ENCODE peak calls at places on chromosomes 11 and 22, in nine cellular contexts. E is H7, W is RCC 7860, R is NCI-H2171, O is IMR-90, K is RKO, N is GM20000, G is activated T-cell treated with anti-CD3 and anti-CD28 coated beads for 1 hour, V is nucleus accumbens. Q is an unnamed sample.

GRCh38 chr11:24496728-24497396 is at the start of gene LUZP2:
- DNase-seq in W (no peak), E (peak; percentile 67), K (no peak), V (peak; percentile 42), G (no peak), N (no peak), R (peak; percentile 78), O (peak; percentile 51), Q (peak; percentile 17)

GRCh38 chr22:17434856-17435255 is 65.6 kb downstream of the CECR2 start:
- DNase-seq in N (no peak), G (no peak), W (no peak), R (no peak), O (no peak), V (no peak), K (no peak), E (no peak), Q (no peak)

GRCh38 chr11:66674964-66675602 is 2.6 kb downstream of the RBM4B start:
- DNase-seq in W (no peak), O (no peak), N (no peak), K (no peak), E (no peak), V (no peak), G (no peak), R (no peak), Q (no peak)

GRCh38 chr11:33857924-33858323 is 34.0 kb downstream of the LMO2 start:
- DNase-seq in V (peak; percentile 77), O (peak; percentile 54), R (peak; percentile 78), G (peak; percentile 71), W (peak; percentile 7), E (peak; percentile 80), N (peak; percentile 75), K (peak; percentile 39), Q (peak; percentile 82)

GRCh38 chr22:46088541-46089311 is 61.6 kb upstream of the PPARA start:
- DNase-seq in N (no peak), G (no peak), E (no peak), V (no peak), K (no peak), R (no peak), W (no peak), O (peak; percentile 64), Q (peak; percentile 74)

GRCh38 chr22:47835726-47836125 is 1073.3 kb downstream of the TBC1D22A start:
- DNase-seq in O (peak; percentile 6), W (peak; percentile 97), N (no peak), G (no peak), E (no peak), K (peak; percentile 23), V (no peak), R (no peak), Q (no peak)

GRCh38 chr11:3894128-3894731 is 38.8 kb downstream of the STIM1 start:
- DNase-seq in R (no peak), V (no peak), E (no peak), K (no peak), G (no peak), W (no peak), N (peak; percentile 84), O (peak; percentile 22), Q (peak; percentile 57)

GRCh38 chr22:20550851-20551744 is 43.7 kb downstream of the MED15 start:
- DNase-seq in K (no peak), W (peak; percentile 53), O (peak; percentile 78), R (no peak), N (peak; percentile 32), G (peak; percentile 38), E (peak; percentile 63), V (peak; percentile 55), Q (peak; percentile 57)

GRCh38 chr11:76329084-76329648 is 51.8 kb downstream of the THAP12 start:
- DNase-seq in G (no peak), V (no peak), E (peak; percentile 55), R (no peak), W (no peak), O (peak; percentile 49), K (no peak), N (no peak), Q (no peak)

GRCh38 chr11:127996825-127997224 is 590.5 kb downstream of the ETS1 start:
- DNase-seq in N (no peak), E (no peak), K (no peak), V (no peak), W (peak; percentile 8), G (no peak), O (peak; percentile 60), R (no peak), Q (no peak)

GRCh38 chr11:75635009-75635909 is 33.6 kb downstream of the MAP6 start:
- DNase-seq in N (no peak), R (peak; percentile 88), E (no peak), W (no peak), O (peak; percentile 72), V (no peak), K (no peak), G (no peak), Q (peak; percentile 31)

GRCh38 chr11:34600339-34601084 is 20.4 kb upstream of the EHF start:
- DNase-seq in V (no peak), N (no peak), K (no peak), O (peak; percentile 8), W (peak; percentile 81), R (no peak), E (no peak), G (no peak), Q (no peak)

GRCh38 chr11:79447039-79447438 is 6.2 kb upstream of the TENM4 start:
- DNase-seq in O (no peak), E (no peak), N (no peak), V (no peak), G (no peak), R (no peak), K (no peak), W (no peak), Q (no peak)

GRCh38 chr22:45336971-45337431 is 27.3 kb downstream of the FAM118A start:
- DNase-seq in V (peak; percentile 60), K (no peak), W (no peak), E (no peak), G (no peak), N (no peak), O (no peak), R (no peak), Q (peak; percentile 88)

GRCh38 chr11:114571712-114572111 is 12.0 kb upstream of the NXPE1 start:
- DNase-seq in R (no peak), E (no peak), W (no peak), N (no peak), O (no peak), V (no peak), G (no peak), K (no peak), Q (no peak)

GRCh38 chr11:103483996-103484395 is 374.8 kb downstream of the DYNC2H1 start:
- DNase-seq in W (peak; percentile 14), E (no peak), R (no peak), N (no peak), V (no peak), O (peak; percentile 15), G (no peak), K (no peak), Q (no peak)

GRCh38 chr11:131750692-131751091 is 380.3 kb downstream of the NTM start:
- DNase-seq in V (no peak), R (no peak), E (no peak), N (no peak), W (no peak), O (no peak), K (no peak), G (no peak), Q (no peak)

GRCh38 chr11:28701760-28702449 is 593.7 kb downstream of the METTL15 start:
- DNase-seq in V (no peak), N (no peak), G (no peak), K (peak; percentile 14), O (no peak), E (no peak), W (peak; percentile 72), R (no peak), Q (no peak)

GRCh38 chr11:67648140-67648795 is 2.3 kb downstream of the ACY3 start:
- DNase-seq in K (peak; percentile 47), W (no peak), O (no peak), N (peak; percentile 79), E (peak; percentile 93), V (no peak), G (peak; percentile 30), R (no peak), Q (peak; percentile 18)

GRCh38 chr11:108115495-108116140 is 5.7 kb upstream of the ACAT1 start:
- DNase-seq in N (no peak), O (peak; percentile 89), V (peak; percentile 85), R (no peak), W (peak; percentile 86), E (peak; percentile 23), G (no peak), K (peak; percentile 72), Q (peak; percentile 85)

GRCh38 chr22:19398206-19398605 is 33.3 kb downstream of the HIRA start:
- DNase-seq in K (no peak), G (no peak), R (peak; percentile 73), O (no peak), V (no peak), E (no peak), W (no peak), N (no peak), Q (no peak)

GRCh38 chr22:43014062-43014875 is 680 bp downstream of the PACSIN2 start:
- DNase-seq in G (peak; percentile 20), R (peak; percentile 72), V (peak; percentile 58), N (peak; percentile 64), W (peak; percentile 45), K (peak; percentile 43), E (peak; percentile 89), O (no peak), Q (peak; percentile 50)

GRCh38 chr11:64018310-64018709 is 17.4 kb upstream of the FLRT1 start:
- DNase-seq in V (no peak), K (no peak), R (no peak), N (no peak), E (no peak), G (no peak), W (no peak), O (no peak), Q (no peak)

GRCh38 chr11:95849087-95849825 is 59.0 kb downstream of the CEP57 start:
- DNase-seq in N (peak; percentile 11), V (peak; percentile 39), O (peak; percentile 82), K (peak; percentile 81), E (peak; percentile 18), G (no peak), W (peak; percentile 72), R (no peak), Q (peak; percentile 38)

GRCh38 chr11:116732740-116733385 is 39.9 kb downstream of the BUD13 start:
- DNase-seq in V (peak; percentile 67), N (peak; percentile 86), E (peak; percentile 89), R (peak; percentile 36), W (peak; percentile 27), G (peak; percentile 45), K (peak; percentile 67), O (peak; percentile 68), Q (peak; percentile 67)